ENCODE peak calls at places on chromosomes 7 and 10, in nine cellular contexts. One of them, this sample, is unnamed.
A peak's percentile ranks its signal among the peaks of the same experiment; 100 is the strongest.

GRCh38 chr10:75028748-75029147 is 82.7 kb upstream of the SAMD8 start:
- DNase-seq in body of pancreas: no peak
- DNase-seq in CD4-positive, alpha-beta T cell: no peak
- DNase-seq in PC-3: no peak
- DNase-seq in esophagus squamous epithelium: no peak
- DNase-seq in A549: no peak
- DNase-seq in left ventricle myocardium inferior: no peak
- DNase-seq in mammary epithelial cell: no peak
- DNase-seq in adrenal gland: no peak
- DNase-seq in this sample: no peak

GRCh38 chr10:92381543-92381954 is 90.6 kb downstream of the MARCHF5 start:
- DNase-seq in PC-3: no peak
- DNase-seq in CD4-positive, alpha-beta T cell: no peak
- DNase-seq in body of pancreas: no peak
- DNase-seq in mammary epithelial cell: no peak
- DNase-seq in adrenal gland: no peak
- DNase-seq in esophagus squamous epithelium: no peak
- DNase-seq in A549: no peak
- DNase-seq in left ventricle myocardium inferior: no peak
- DNase-seq in this sample: no peak

GRCh38 chr10:104254493-104255243 is at the start of gene GSTO1:
- DNase-seq in left ventricle myocardium inferior: peak; percentile 87
- DNase-seq in mammary epithelial cell: peak; percentile 55
- DNase-seq in body of pancreas: peak; percentile 77
- DNase-seq in esophagus squamous epithelium: no peak
- DNase-seq in CD4-positive, alpha-beta T cell: peak; percentile 36
- DNase-seq in adrenal gland: peak; percentile 91
- DNase-seq in PC-3: peak; percentile 52
- DNase-seq in A549: peak; percentile 77
- DNase-seq in this sample: peak; percentile 78

GRCh38 chr10:49749144-49749543 is 13.0 kb downstream of the OGDHL start:
- DNase-seq in left ventricle myocardium inferior: no peak
- DNase-seq in CD4-positive, alpha-beta T cell: no peak
- DNase-seq in adrenal gland: no peak
- DNase-seq in body of pancreas: no peak
- DNase-seq in PC-3: no peak
- DNase-seq in A549: no peak
- DNase-seq in mammary epithelial cell: no peak
- DNase-seq in esophagus squamous epithelium: no peak
- DNase-seq in this sample: no peak

GRCh38 chr7:92682767-92683539 is 92.8 kb upstream of the FAM133B start:
- DNase-seq in PC-3: peak; percentile 33
- DNase-seq in adrenal gland: no peak
- DNase-seq in left ventricle myocardium inferior: no peak
- DNase-seq in CD4-positive, alpha-beta T cell: no peak
- DNase-seq in mammary epithelial cell: no peak
- DNase-seq in A549: no peak
- DNase-seq in esophagus squamous epithelium: no peak
- DNase-seq in body of pancreas: no peak
- DNase-seq in this sample: no peak

GRCh38 chr10:32981760-32982159 is 23.7 kb upstream of the ITGB1 start:
- DNase-seq in body of pancreas: peak; percentile 62
- DNase-seq in esophagus squamous epithelium: no peak
- DNase-seq in adrenal gland: peak; percentile 84
- DNase-seq in mammary epithelial cell: no peak
- DNase-seq in CD4-positive, alpha-beta T cell: no peak
- DNase-seq in left ventricle myocardium inferior: peak; percentile 39
- DNase-seq in A549: peak; percentile 92
- DNase-seq in PC-3: peak; percentile 92
- DNase-seq in this sample: peak; percentile 50

GRCh38 chr7:50690541-50691011 is 92.1 kb downstream of the GRB10 start:
- DNase-seq in esophagus squamous epithelium: no peak
- DNase-seq in left ventricle myocardium inferior: no peak
- DNase-seq in mammary epithelial cell: no peak
- DNase-seq in adrenal gland: peak; percentile 38
- DNase-seq in A549: no peak
- DNase-seq in body of pancreas: no peak
- DNase-seq in CD4-positive, alpha-beta T cell: no peak
- DNase-seq in PC-3: no peak
- DNase-seq in this sample: no peak

GRCh38 chr7:33965116-33965827 is 59.9 kb downstream of the BMPER start:
- DNase-seq in left ventricle myocardium inferior: no peak
- DNase-seq in PC-3: no peak
- DNase-seq in mammary epithelial cell: no peak
- DNase-seq in A549: no peak
- DNase-seq in CD4-positive, alpha-beta T cell: no peak
- DNase-seq in esophagus squamous epithelium: no peak
- DNase-seq in adrenal gland: no peak
- DNase-seq in body of pancreas: no peak
- DNase-seq in this sample: no peak

GRCh38 chr7:130486114-130486962 is 5.5 kb upstream of the MEST start:
- DNase-seq in mammary epithelial cell: no peak
- DNase-seq in esophagus squamous epithelium: no peak
- DNase-seq in PC-3: peak; percentile 85
- DNase-seq in body of pancreas: peak; percentile 97
- DNase-seq in left ventricle myocardium inferior: peak; percentile 27
- DNase-seq in adrenal gland: peak; percentile 84
- DNase-seq in CD4-positive, alpha-beta T cell: peak; percentile 44
- DNase-seq in A549: peak; percentile 95
- DNase-seq in this sample: peak; percentile 80

GRCh38 chr10:29731760-29732159 is 97.0 kb upstream of the SVIL start:
- DNase-seq in A549: no peak
- DNase-seq in mammary epithelial cell: no peak
- DNase-seq in PC-3: no peak
- DNase-seq in body of pancreas: no peak
- DNase-seq in left ventricle myocardium inferior: no peak
- DNase-seq in CD4-positive, alpha-beta T cell: no peak
- DNase-seq in adrenal gland: no peak
- DNase-seq in esophagus squamous epithelium: no peak
- DNase-seq in this sample: no peak

GRCh38 chr7:122343986-122344620 is 39.6 kb upstream of the FEZF1 start:
- DNase-seq in PC-3: no peak
- DNase-seq in body of pancreas: no peak
- DNase-seq in esophagus squamous epithelium: no peak
- DNase-seq in adrenal gland: no peak
- DNase-seq in CD4-positive, alpha-beta T cell: no peak
- DNase-seq in mammary epithelial cell: no peak
- DNase-seq in left ventricle myocardium inferior: no peak
- DNase-seq in A549: no peak
- DNase-seq in this sample: no peak

GRCh38 chr7:38463277-38464224 is 167.6 kb downstream of the AMPH start:
- DNase-seq in adrenal gland: peak; percentile 77
- DNase-seq in left ventricle myocardium inferior: peak; percentile 36
- DNase-seq in CD4-positive, alpha-beta T cell: peak; percentile 73
- DNase-seq in esophagus squamous epithelium: peak; percentile 3
- DNase-seq in A549: peak; percentile 7
- DNase-seq in body of pancreas: no peak
- DNase-seq in mammary epithelial cell: peak; percentile 19
- DNase-seq in PC-3: peak; percentile 27
- DNase-seq in this sample: peak; percentile 44

GRCh38 chr7:93821463-93821862 is 69.1 kb downstream of the TFPI2 start:
- DNase-seq in CD4-positive, alpha-beta T cell: no peak
- DNase-seq in left ventricle myocardium inferior: no peak
- DNase-seq in body of pancreas: no peak
- DNase-seq in adrenal gland: no peak
- DNase-seq in A549: no peak
- DNase-seq in PC-3: no peak
- DNase-seq in mammary epithelial cell: no peak
- DNase-seq in esophagus squamous epithelium: no peak
- DNase-seq in this sample: no peak

GRCh38 chr7:151890355-151891004 is 13.6 kb upstream of the PRKAG2 start:
- DNase-seq in body of pancreas: no peak
- DNase-seq in PC-3: no peak
- DNase-seq in adrenal gland: peak; percentile 31
- DNase-seq in mammary epithelial cell: no peak
- DNase-seq in A549: no peak
- DNase-seq in esophagus squamous epithelium: no peak
- DNase-seq in left ventricle myocardium inferior: no peak
- DNase-seq in CD4-positive, alpha-beta T cell: no peak
- DNase-seq in this sample: no peak

GRCh38 chr7:151886783-151887182 is 9.9 kb upstream of the PRKAG2 start:
- DNase-seq in PC-3: no peak
- DNase-seq in body of pancreas: no peak
- DNase-seq in adrenal gland: no peak
- DNase-seq in A549: no peak
- DNase-seq in mammary epithelial cell: no peak
- DNase-seq in esophagus squamous epithelium: no peak
- DNase-seq in CD4-positive, alpha-beta T cell: no peak
- DNase-seq in left ventricle myocardium inferior: no peak
- DNase-seq in this sample: no peak

GRCh38 chr7:151888716-151889115 is 11.8 kb upstream of the PRKAG2 start:
- DNase-seq in adrenal gland: no peak
- DNase-seq in CD4-positive, alpha-beta T cell: no peak
- DNase-seq in PC-3: no peak
- DNase-seq in body of pancreas: no peak
- DNase-seq in A549: no peak
- DNase-seq in esophagus squamous epithelium: no peak
- DNase-seq in left ventricle myocardium inferior: no peak
- DNase-seq in mammary epithelial cell: no peak
- DNase-seq in this sample: no peak

GRCh38 chr7:151889406-151890354 is 12.8 kb upstream of the PRKAG2 start:
- DNase-seq in esophagus squamous epithelium: no peak
- DNase-seq in A549: no peak
- DNase-seq in body of pancreas: no peak
- DNase-seq in mammary epithelial cell: no peak
- DNase-seq in adrenal gland: peak; percentile 38
- DNase-seq in left ventricle myocardium inferior: no peak
- DNase-seq in PC-3: no peak
- DNase-seq in CD4-positive, alpha-beta T cell: no peak
- DNase-seq in this sample: no peak

GRCh38 chr7:151888079-151888673 is 11.3 kb upstream of the PRKAG2 start:
- DNase-seq in A549: no peak
- DNase-seq in adrenal gland: no peak
- DNase-seq in body of pancreas: no peak
- DNase-seq in left ventricle myocardium inferior: no peak
- DNase-seq in esophagus squamous epithelium: no peak
- DNase-seq in mammary epithelial cell: no peak
- DNase-seq in PC-3: peak; percentile 23
- DNase-seq in CD4-positive, alpha-beta T cell: no peak
- DNase-seq in this sample: no peak
- H3K27ac ChIP-seq in A549: no peak overlapping the region
- H3K27ac ChIP-seq in adrenal gland: no peak overlapping the region
- H3K27ac ChIP-seq in body of pancreas: no peak overlapping the region
- H3K27ac ChIP-seq in left ventricle myocardium inferior: no peak overlapping the region
- H3K27ac ChIP-seq in esophagus squamous epithelium: no peak overlapping the region
- H3K27ac ChIP-seq in mammary epithelial cell: no peak overlapping the region
- H3K27ac ChIP-seq in PC-3: no peak overlapping the region
- H3K27ac ChIP-seq in CD4-positive, alpha-beta T cell: no peak overlapping the region
- H3K27ac ChIP-seq in this sample: no peak overlapping the region

GRCh38 chr10:60733189-60733815 is 45.0 kb upstream of the CDK1 start:
- DNase-seq in esophagus squamous epithelium: no peak
- DNase-seq in body of pancreas: peak; percentile 75
- DNase-seq in left ventricle myocardium inferior: no peak
- DNase-seq in A549: peak; percentile 45
- DNase-seq in CD4-positive, alpha-beta T cell: peak; percentile 44
- DNase-seq in adrenal gland: no peak
- DNase-seq in PC-3: peak; percentile 96
- DNase-seq in mammary epithelial cell: peak; percentile 73
- DNase-seq in this sample: peak; percentile 78
- TF ChIP-seq CTCF in esophagus squamous epithelium: peak; percentile 68
- TF ChIP-seq CTCF in body of pancreas: peak; percentile 56
- TF ChIP-seq CTCF in left ventricle myocardium inferior: peak; percentile 41
- TF ChIP-seq CTCF in A549: no peak
- TF ChIP-seq CTCF in CD4-positive, alpha-beta T cell: peak; percentile 57
- TF ChIP-seq CTCF in adrenal gland: peak; percentile 42
- TF ChIP-seq CTCF in PC-3: peak; percentile 61
- TF ChIP-seq CTCF in mammary epithelial cell: peak; percentile 32
- TF ChIP-seq CTCF in this sample: no peak

DNA sequence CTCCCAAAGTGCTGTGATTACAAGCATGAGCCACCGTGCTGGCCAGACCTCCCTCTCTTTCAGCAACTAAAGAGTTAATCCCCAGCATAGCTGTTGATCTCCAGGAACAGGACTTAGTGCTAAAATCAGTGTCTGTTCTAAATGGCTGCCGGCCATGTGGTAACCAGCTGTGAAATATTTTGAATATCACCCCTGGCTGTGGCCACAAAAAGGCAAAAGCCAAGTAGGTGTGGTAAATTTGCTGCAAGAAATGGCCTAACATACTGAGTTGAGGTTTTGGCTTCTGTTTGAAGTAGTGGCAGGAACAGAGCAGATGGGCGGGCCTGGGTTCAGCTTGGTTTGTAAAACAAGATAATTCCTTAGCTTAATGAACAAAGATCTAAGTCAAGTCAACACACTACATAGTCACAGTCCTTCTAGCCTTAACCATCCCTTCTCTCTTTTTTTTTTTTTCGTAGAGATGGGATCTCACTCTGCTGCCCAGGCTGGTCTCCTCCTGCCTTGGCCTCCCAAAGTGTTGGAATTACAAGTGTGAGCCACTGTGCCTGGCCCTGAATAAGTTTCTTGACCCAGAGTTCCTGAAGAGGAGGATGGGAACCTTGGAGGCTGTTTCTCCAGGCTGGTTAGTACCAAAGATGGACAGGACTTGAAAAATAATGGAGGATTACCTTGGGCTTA is 22.7 kb upstream of the AGFG2 start:
- DNase-seq in PC-3: no peak
- DNase-seq in body of pancreas: peak; percentile 15
- DNase-seq in esophagus squamous epithelium: no peak
- DNase-seq in CD4-positive, alpha-beta T cell: peak; percentile 48
- DNase-seq in left ventricle myocardium inferior: peak; percentile 38
- DNase-seq in mammary epithelial cell: peak; percentile 81
- DNase-seq in A549: peak; percentile 14
- DNase-seq in adrenal gland: no peak
- DNase-seq in this sample: peak; percentile 30
- H3K27ac ChIP-seq in PC-3: no peak overlapping the region
- H3K27ac ChIP-seq in body of pancreas: no peak overlapping the region
- H3K27ac ChIP-seq in esophagus squamous epithelium: peak overlapping the region; percentile 6
- H3K27ac ChIP-seq in CD4-positive, alpha-beta T cell: peak overlapping the region; percentile 18
- H3K27ac ChIP-seq in left ventricle myocardium inferior: peak overlapping the region; percentile 21
- H3K27ac ChIP-seq in mammary epithelial cell: no peak overlapping the region
- H3K27ac ChIP-seq in A549: no peak overlapping the region
- H3K27ac ChIP-seq in adrenal gland: peak overlapping the region; percentile 2
- H3K27ac ChIP-seq in this sample: no peak overlapping the region

DNA sequence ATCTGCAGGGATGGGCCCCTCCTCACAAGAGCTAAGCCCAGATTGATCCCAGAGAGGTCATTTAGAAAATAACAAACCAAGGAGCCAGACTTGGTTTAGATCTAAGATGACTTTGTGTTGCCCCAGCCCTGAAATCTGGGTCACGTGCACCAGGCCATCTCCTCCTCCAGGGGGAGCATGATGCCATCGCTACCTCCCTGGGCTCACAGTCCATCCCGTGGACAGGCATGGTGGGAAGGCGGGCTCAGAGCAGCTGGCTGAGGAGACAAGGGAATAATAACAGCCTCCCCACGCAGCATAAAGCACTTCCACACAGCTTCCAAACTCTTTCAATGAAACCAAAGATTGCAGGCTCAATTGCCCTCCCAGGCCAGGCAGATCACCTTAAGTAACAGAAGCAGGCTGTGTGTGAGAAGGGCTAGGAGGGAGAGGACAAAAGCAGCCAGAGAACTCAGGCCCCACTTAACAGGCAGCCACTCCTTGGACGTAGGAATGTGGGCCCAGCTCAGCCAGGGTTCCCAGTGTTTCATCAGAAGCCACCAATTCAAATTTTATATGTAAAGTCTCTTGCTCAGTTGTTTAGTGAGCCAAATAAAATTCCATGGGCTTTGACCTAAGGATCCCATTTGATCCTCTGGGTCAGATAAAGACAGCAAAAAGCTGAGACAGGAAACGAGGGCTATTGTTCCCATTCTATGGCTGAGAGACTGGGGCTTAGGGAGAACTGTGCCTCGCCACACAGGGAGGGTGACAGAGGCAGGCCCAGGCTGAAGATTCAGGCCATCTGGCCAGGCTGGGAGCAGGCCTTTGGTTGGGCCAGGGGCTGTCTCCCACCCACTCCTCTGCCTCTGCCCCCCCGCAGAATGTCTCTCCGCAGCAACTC is 100.2 kb downstream of the COL13A1 start:
- DNase-seq in CD4-positive, alpha-beta T cell: no peak
- DNase-seq in adrenal gland: peak; percentile 67
- DNase-seq in body of pancreas: peak; percentile 54
- DNase-seq in PC-3: peak; percentile 78
- DNase-seq in A549: peak; percentile 52
- DNase-seq in mammary epithelial cell: peak; percentile 19
- DNase-seq in left ventricle myocardium inferior: no peak
- DNase-seq in esophagus squamous epithelium: no peak
- DNase-seq in this sample: peak; percentile 48
- TF ChIP-seq CTCF in CD4-positive, alpha-beta T cell: no peak
- TF ChIP-seq CTCF in adrenal gland: peak; percentile 56
- TF ChIP-seq CTCF in body of pancreas: peak; percentile 44
- TF ChIP-seq CTCF in PC-3: peak; percentile 96
- TF ChIP-seq CTCF in A549: peak; percentile 47
- TF ChIP-seq CTCF in mammary epithelial cell: peak; percentile 76
- TF ChIP-seq CTCF in left ventricle myocardium inferior: peak; percentile 60
- TF ChIP-seq CTCF in esophagus squamous epithelium: peak; percentile 42
- TF ChIP-seq CTCF in this sample: no peak